ENCODE peak calls at places on chromosomes 4 and X, in six cellular contexts. Q is adrenal gland; J is esophagus squamous epithelium; N is fibroblast of lung; B is tibial artery; R is CD8-positive, alpha-beta memory T cell. A is an unnamed sample.

GRCh38 chrX:23742174-23742692 is 843 bp downstream of the ACOT9 start:
- DNase-seq in B (peak; percentile 28), Q (peak; percentile 26), R (peak; percentile 5), J (no peak), N (peak; percentile 82), A (peak; percentile 40)

GRCh38 chrX:110310896-110311295 is 7.0 kb downstream of the AMMECR1 start:
- DNase-seq in N (peak; percentile 24), J (no peak), B (no peak), Q (no peak), R (no peak), A (no peak)

GRCh38 chrX:18149454-18149853 is 71.2 kb downstream of the BEND2 start:
- DNase-seq in B (no peak), R (no peak), N (no peak), J (no peak), Q (no peak), A (no peak)

GRCh38 chr4:68494688-68495087 is 47.4 kb downstream of the TMPRSS11E start:
- DNase-seq in R (no peak), N (no peak), B (no peak), J (no peak), Q (no peak), A (no peak)

GRCh38 chr4:40842725-40843401 is 93.1 kb downstream of the NSUN7 start:
- DNase-seq in N (no peak), B (no peak), J (no peak), Q (no peak), R (no peak), A (no peak)

GRCh38 chr4:110681381-110681780 is 58.5 kb upstream of the PITX2 start:
- DNase-seq in R (no peak), B (no peak), J (no peak), N (no peak), Q (no peak), A (no peak)

GRCh38 chr4:123832173-123833026 is 435.8 kb downstream of the SPRY1 start:
- DNase-seq in J (no peak), N (peak; percentile 99), B (peak; percentile 62), Q (peak; percentile 59), R (no peak), A (peak; percentile 62)

GRCh38 chr4:10024303-10024702 is 3.0 kb upstream of the SLC2A9 start:
- DNase-seq in J (no peak), N (no peak), Q (peak; percentile 35), B (peak; percentile 59), R (no peak), A (no peak)

GRCh38 chr4:61210186-61210939 is 10.2 kb downstream of the ADGRL3 start:
- DNase-seq in J (no peak), N (no peak), B (no peak), Q (no peak), R (no peak), A (no peak)

GRCh38 chr4:84531689-84532088 is 32.6 kb upstream of the NKX6-1 start:
- DNase-seq in J (no peak), N (no peak), B (no peak), Q (no peak), R (no peak), A (no peak)

GRCh38 chr4:75919914-75920313 is 17.7 kb upstream of the PPEF2 start:
- DNase-seq in J (no peak), Q (no peak), B (no peak), R (no peak), N (peak; percentile 74), A (no peak)

GRCh38 chr4:127370495-127371069 is 262.2 kb upstream of the INTU start:
- DNase-seq in Q (peak; percentile 8), N (peak; percentile 50), J (no peak), B (peak; percentile 24), R (no peak), A (no peak)

GRCh38 chrX:23623797-23624196 is 43.5 kb upstream of the PRDX4 start:
- DNase-seq in Q (no peak), J (no peak), N (no peak), R (no peak), B (no peak), A (no peak)

GRCh38 chr4:115110191-115111166 is 2.9 kb downstream of the NDST4 start:
- DNase-seq in R (no peak), J (no peak), N (peak; percentile 19), B (no peak), Q (no peak), A (no peak)

GRCh38 chr4:111506706-111507105 is 638.5 kb upstream of the FAM241A start:
- DNase-seq in J (no peak), B (no peak), N (peak; percentile 57), Q (no peak), R (no peak), A (no peak)

GRCh38 chr4:39319678-39320077 is 46.5 kb downstream of the RFC1 start:
- DNase-seq in Q (peak; percentile 54), J (no peak), B (no peak), N (peak; percentile 82), R (no peak), A (peak; percentile 70)

GRCh38 chr4:82500106-82500738 is 61.6 kb downstream of the TMEM150C start:
- DNase-seq in J (no peak), N (peak; percentile 52), B (no peak), Q (no peak), R (no peak), A (no peak)

GRCh38 chrX:1190596-1191145 is 21.8 kb downstream of the CRLF2 start:
- DNase-seq in Q (no peak), B (no peak), R (no peak), J (no peak), N (no peak), A (no peak)

GRCh38 chrX:35461164-35461563 is 337.0 kb upstream of the MAGEB16 start:
- DNase-seq in N (no peak), J (no peak), B (no peak), R (no peak), Q (no peak), A (no peak)

GRCh38 chr4:139913995-139914394 is 240.0 kb downstream of the MAML3 start:
- DNase-seq in N (peak; percentile 76), R (no peak), J (no peak), Q (no peak), B (no peak), A (no peak)

GRCh38 chr4:178553201-178553600 is 1111.0 kb upstream of the AGA start:
- DNase-seq in B (no peak), J (no peak), R (no peak), Q (no peak), N (no peak), A (no peak)

GRCh38 chr4:2694691-2695090 is 61.4 kb downstream of the TNIP2 start:
- DNase-seq in N (no peak), R (no peak), B (no peak), Q (peak; percentile 79), J (no peak), A (no peak)

GRCh38 chr4:38753021-38753806 is 29.6 kb downstream of the TLR10 start:
- DNase-seq in B (peak; percentile 84), Q (peak; percentile 60), J (no peak), R (no peak), N (peak; percentile 99), A (peak; percentile 55)

GRCh38 chrX:120768681-120769080 is 107.0 kb downstream of the CT47B1 start:
- DNase-seq in J (no peak), Q (no peak), B (no peak), N (peak; percentile 33), R (no peak), A (no peak)

DNA sequence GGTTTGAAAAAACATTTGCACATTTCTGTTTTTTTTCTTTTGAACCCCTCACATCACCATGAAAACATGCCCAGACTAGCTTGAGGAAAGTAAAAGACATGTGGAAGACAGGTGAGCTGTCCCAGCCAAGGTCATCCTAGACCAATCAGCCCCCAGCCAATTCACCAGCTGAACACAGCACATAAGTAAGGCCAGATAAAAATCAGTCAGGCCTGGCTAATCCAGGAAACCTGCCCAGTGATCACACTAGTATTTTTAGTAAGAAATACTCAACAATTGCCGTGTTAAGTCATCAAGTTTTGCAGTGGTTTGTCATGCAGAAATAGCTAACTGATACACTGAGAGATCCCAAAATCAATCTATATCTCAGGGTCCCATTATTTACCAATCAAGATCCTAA is 4.4 kb upstream of the SMR3A start:
- DNase-seq in R (no peak), J (no peak), Q (no peak), N (no peak), B (no peak), A (no peak)
- H3K27ac ChIP-seq in R (no peak overlapping the region), J (no peak overlapping the region), Q (no peak overlapping the region), N (no peak overlapping the region), B (no peak overlapping the region), A (no peak overlapping the region)

GRCh38 chr4:72566573-72566972 is 2.4 kb downstream of the ADAMTS3 start:
- DNase-seq in N (no peak), J (no peak), B (no peak), R (no peak), Q (no peak), A (no peak)

GRCh38 chr4:72568959-72569718 is at the start of gene ADAMTS3:
- DNase-seq in Q (peak; percentile 77), N (peak; percentile 53), J (no peak), B (peak; percentile 70), R (no peak), A (no peak)

GRCh38 chr4:72567821-72568620 is 1.0 kb downstream of the ADAMTS3 start:
- DNase-seq in Q (peak; percentile 92), N (peak; percentile 81), B (peak; percentile 64), J (no peak), R (no peak), A (peak; percentile 8)

GRCh38 chr4:72564789-72565188 is 4.2 kb downstream of the ADAMTS3 start:
- DNase-seq in N (no peak), Q (no peak), R (no peak), B (no peak), J (no peak), A (no peak)

DNA sequence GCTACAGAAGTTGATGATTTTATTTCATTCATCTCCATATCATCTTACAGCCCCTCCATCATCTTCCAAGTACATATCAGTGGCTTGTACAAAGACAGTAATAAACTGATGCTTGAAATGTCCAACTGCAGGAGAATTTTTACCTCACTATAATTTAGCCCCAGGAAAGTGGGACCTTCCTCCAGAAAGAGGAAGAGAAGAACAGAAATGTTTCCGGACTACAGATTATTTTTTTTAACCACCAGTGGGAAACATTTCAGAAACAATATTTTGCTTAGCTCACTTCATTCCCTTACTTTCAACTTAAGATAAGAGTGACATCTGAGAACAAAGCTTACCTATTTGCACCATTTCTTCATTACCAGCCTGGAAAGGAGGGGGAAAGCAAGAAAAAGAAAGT is 2.0 kb downstream of the ADAMTS3 start:
- DNase-seq in J (no peak), Q (no peak), B (no peak), N (no peak), R (no peak), A (no peak)
- H3K27ac ChIP-seq in J (no peak overlapping the region), Q (peak overlapping the region; percentile 67), B (no peak overlapping the region), N (no peak overlapping the region), R (peak overlapping the region; percentile 38), A (peak overlapping the region; percentile 38)

GRCh38 chr4:77745792-77746191 is 73.4 kb downstream of the CNOT6L start:
- DNase-seq in J (no peak), Q (no peak), R (no peak), B (no peak), N (no peak), A (no peak)
- H3K27ac ChIP-seq in J (no peak overlapping the region), Q (no peak overlapping the region), R (no peak overlapping the region), B (no peak overlapping the region), N (no peak overlapping the region), A (no peak overlapping the region)

DNA sequence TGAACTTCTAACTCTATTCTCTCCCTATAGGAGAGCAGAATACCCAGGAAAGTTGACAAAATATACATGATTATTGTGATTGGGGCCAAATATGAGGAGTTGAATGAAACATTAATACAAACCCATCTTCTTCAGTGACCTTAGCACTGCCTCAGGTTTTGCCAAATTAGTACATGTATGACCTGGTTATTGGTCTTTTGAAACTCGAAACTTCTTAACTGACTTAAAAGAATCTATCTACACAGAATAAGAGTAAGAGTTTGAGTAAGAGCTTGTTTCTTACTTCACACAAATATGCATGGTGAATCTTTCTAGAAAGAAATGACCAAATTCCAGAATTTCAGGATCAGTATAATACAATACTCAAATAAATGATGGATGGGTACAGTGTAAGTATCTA is 213.0 kb upstream of the GK2 start:
- DNase-seq in J (no peak), N (no peak), Q (no peak), R (no peak), B (no peak), A (no peak)
- H3K27ac ChIP-seq in J (no peak overlapping the region), N (no peak overlapping the region), Q (no peak overlapping the region), R (no peak overlapping the region), B (no peak overlapping the region), A (no peak overlapping the region)